ENCODE peak calls at places on chromosomes 2 and 18, in eight cellular contexts. Q, Y, W, E, L, T, B and P are unnamed samples. For H3K4me1, the result is how much of the 10 kb centered on the place peaks cover.

GRCh38 chr2:27182346-27182745 is 29.5 kb upstream of the ATRAID start:
- DNase-seq in E (no peak), T (no peak), W (no peak), L (no peak), Q (no peak), B (no peak), Y (no peak), P (no peak)

GRCh38 chr2:28142403-28142802 is 250.3 kb upstream of the FOSL2 start:
- DNase-seq in Y (no peak), L (no peak), B (no peak), Q (no peak), W (no peak), T (no peak), E (no peak), P (no peak)

GRCh38 chr18:63191413-63191812 is 128.2 kb downstream of the BCL2 start:
- DNase-seq in E (no peak), B (no peak), T (no peak), L (no peak), W (no peak), Q (no peak), Y (no peak), P (no peak)

GRCh38 chr2:157836531-157836930 is 39.6 kb downstream of the ACVR1 start:
- DNase-seq in Q (no peak), W (no peak), Y (no peak), E (no peak), B (no peak), T (no peak), L (no peak), P (no peak)

GRCh38 chr2:238548902-238549462 is 122.3 kb downstream of the ASB1 start:
- DNase-seq in E (no peak), Q (no peak), T (no peak), Y (no peak), B (no peak), L (no peak), W (no peak), P (no peak)

GRCh38 chr18:47997338-47997780 is 66.9 kb upstream of the SMAD2 start:
- DNase-seq in Y (no peak), B (no peak), Q (peak), E (peak), L (no peak), T (no peak), W (no peak), P (peak)

GRCh38 chr2:8721410-8721809 is 39.6 kb downstream of the ID2 start:
- DNase-seq in T (no peak), Q (no peak), L (no peak), Y (no peak), W (no peak), E (no peak), B (no peak), P (no peak)

GRCh38 chr2:72131916-72132841 is 15.5 kb downstream of the CYP26B1 start:
- DNase-seq in B (no peak), Y (no peak), T (peak), E (no peak), W (no peak), L (peak), Q (no peak), P (no peak)

GRCh38 chr2:132009874-132010521 is 151.8 kb downstream of the ANKRD30BL start:
- DNase-seq in E (no peak), T (no peak), L (no peak), Q (peak), B (no peak), W (no peak), Y (no peak), P (no peak)

GRCh38 chr18:37657413-37657965 is 91.9 kb upstream of the CELF4 start:
- DNase-seq in B (no peak), W (no peak), E (no peak), Y (no peak), T (no peak), L (no peak), Q (no peak), P (no peak)

GRCh38 chr18:37668971-37669747 is 103.6 kb upstream of the CELF4 start:
- DNase-seq in T (no peak), Y (no peak), E (no peak), W (no peak), B (no peak), L (no peak), Q (peak), P (no peak)

GRCh38 chr18:51342815-51343214 is 145.3 kb upstream of the MEX3C start:
- DNase-seq in B (no peak), W (no peak), E (no peak), T (no peak), L (no peak), Y (no peak), Q (no peak), P (no peak)

GRCh38 chr2:86011449-86011941 is 94.2 kb downstream of the POLR1A start:
- DNase-seq in Y (no peak), L (no peak), Q (no peak), T (no peak), B (peak), E (no peak), W (no peak), P (no peak)

GRCh38 chr2:16664809-16665745 is 557 bp downstream of the CYRIA start:
- DNase-seq in Y (peak), T (no peak), Q (peak), W (peak), B (peak), L (no peak), E (no peak), P (no peak)

GRCh38 chr2:106096446-106097369 is 97.4 kb downstream of the UXS1 start:
- DNase-seq in W (no peak), Q (no peak), E (no peak), L (no peak), Y (no peak), B (no peak), T (no peak), P (peak)

GRCh38 chr2:241344925-241345651 is 11.0 kb upstream of the FARP2 start:
- DNase-seq in L (no peak), Q (no peak), W (no peak), E (no peak), T (no peak), Y (no peak), B (no peak), P (no peak)
- H3K27ac ChIP-seq in L (no peak), Q (no peak), W (no peak), E (no peak), T (no peak), Y (no peak), B (no peak), P (no peak)

GRCh38 chr2:20391951-20392699 is 41.5 kb upstream of the PUM2 start:
- DNase-seq in E (peak), Q (no peak), W (no peak), Y (no peak), T (no peak), L (peak), B (no peak), P (no peak)
- H3K4me3 ChIP-seq in E (no peak), Q (no peak), W (no peak), Y (no peak), T (no peak), L (no peak), B (no peak), P (no peak)

GRCh38 chr2:207531024-207531411 is 1.3 kb downstream of the CREB1 start:
- DNase-seq in T (peak), Y (no peak), B (no peak), L (no peak), Q (no peak), E (no peak), W (no peak), P (no peak)

GRCh38 chr2:207530160-207531023 is 630 bp downstream of the CREB1 start:
- DNase-seq in W (peak), B (peak), L (peak), T (peak), Y (peak), E (peak), Q (peak), P (peak)

GRCh38 chr2:207534390-207534789 is 4.6 kb downstream of the CREB1 start:
- DNase-seq in L (no peak), Q (no peak), B (no peak), E (no peak), T (no peak), Y (no peak), W (no peak), P (no peak)

GRCh38 chr2:207533609-207534008 is 3.8 kb downstream of the CREB1 start:
- DNase-seq in B (no peak), L (no peak), Q (no peak), T (no peak), E (no peak), W (no peak), Y (no peak), P (no peak)

DNA sequence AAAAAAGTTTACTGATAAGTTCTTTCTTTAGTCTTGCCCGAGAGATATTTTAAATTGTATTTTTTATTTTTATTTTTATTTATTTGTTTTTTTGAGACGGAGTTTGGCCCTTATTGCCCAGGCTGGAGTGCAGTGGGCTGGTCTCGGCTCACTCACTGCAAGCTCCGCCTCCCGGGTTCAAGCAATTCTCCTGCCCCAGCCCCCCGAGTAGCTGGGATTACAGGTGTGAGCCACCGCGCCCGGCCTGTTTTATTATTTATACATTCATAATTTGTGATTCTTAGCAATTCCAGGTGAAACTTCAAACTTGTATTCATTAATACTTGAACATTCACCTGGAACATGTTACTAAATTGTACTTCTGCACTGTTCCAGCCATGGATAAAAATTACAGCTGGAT is 2.9 kb downstream of the CREB1 start:
- DNase-seq in L (peak), Y (no peak), Q (no peak), T (no peak), E (no peak), B (no peak), W (no peak), P (no peak)
- H3K4me1 ChIP-seq in L (under half), Y (under half), Q (half or more), T (half or more), E (under half), B (under half), W (under half), P (half or more)

GRCh38 chr2:239676716-239677454 is 276.1 kb upstream of the HDAC4 start:
- DNase-seq in B (no peak), Y (no peak), E (no peak), L (no peak), Q (no peak), T (no peak), W (no peak), P (no peak)
- H3K27ac ChIP-seq in B (no peak), Y (no peak), E (no peak), L (no peak), Q (no peak), T (no peak), W (no peak), P (no peak)

GRCh38 chr18:54958711-54959625 is at the start of gene CCDC68:
- DNase-seq in Y (no peak), W (peak), T (peak), B (no peak), E (peak), Q (peak), L (peak), P (no peak)
- H3K4me3 ChIP-seq in Y (peak), W (peak), T (peak), B (peak), E (peak), Q (peak), L (peak), P (no peak)

DNA sequence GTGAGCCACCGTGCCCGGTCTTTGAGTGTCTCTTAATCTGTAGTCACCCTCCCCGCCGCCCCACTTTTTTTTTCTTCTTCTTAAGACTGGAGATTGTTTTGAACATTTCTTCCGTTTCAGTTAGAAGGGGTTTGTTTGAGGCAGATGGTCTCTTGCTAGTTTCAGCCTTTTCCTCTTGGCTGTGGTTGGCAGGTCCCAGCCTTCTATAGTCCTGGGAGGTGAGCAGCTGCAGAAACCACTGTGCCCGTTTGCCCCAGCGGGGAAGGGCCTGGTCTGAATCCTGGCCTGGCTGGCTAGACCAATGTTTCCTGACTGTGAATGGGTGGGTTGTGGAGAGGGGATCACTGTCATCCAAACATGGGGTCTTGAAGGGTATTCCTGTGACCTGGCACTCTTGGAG is 30.1 kb upstream of the MCFD2 start:
- DNase-seq in E (no peak), Q (no peak), Y (no peak), T (no peak), L (no peak), W (no peak), B (no peak), P (peak)
- H3K4me1 ChIP-seq in E (under half), Q (under half), Y (under half), T (under half), L (under half), W (under half), B (under half), P (half or more)

GRCh38 chr2:133789743-133790142 is 221.5 kb upstream of the NCKAP5 start:
- DNase-seq in Y (no peak), W (no peak), B (no peak), T (no peak), E (no peak), L (no peak), Q (no peak), P (no peak)

GRCh38 chr2:133788391-133788790 is 220.1 kb upstream of the NCKAP5 start:
- DNase-seq in W (no peak), Y (no peak), L (no peak), T (no peak), B (no peak), Q (no peak), E (no peak), P (no peak)

GRCh38 chr2:133792223-133792622 is 224.0 kb upstream of the NCKAP5 start:
- DNase-seq in B (no peak), E (no peak), Q (no peak), L (no peak), W (no peak), Y (no peak), T (no peak), P (no peak)

GRCh38 chr2:133790706-133791105 is 222.4 kb upstream of the NCKAP5 start:
- DNase-seq in E (no peak), L (no peak), W (no peak), T (no peak), Y (no peak), Q (no peak), B (no peak), P (no peak)

DNA sequence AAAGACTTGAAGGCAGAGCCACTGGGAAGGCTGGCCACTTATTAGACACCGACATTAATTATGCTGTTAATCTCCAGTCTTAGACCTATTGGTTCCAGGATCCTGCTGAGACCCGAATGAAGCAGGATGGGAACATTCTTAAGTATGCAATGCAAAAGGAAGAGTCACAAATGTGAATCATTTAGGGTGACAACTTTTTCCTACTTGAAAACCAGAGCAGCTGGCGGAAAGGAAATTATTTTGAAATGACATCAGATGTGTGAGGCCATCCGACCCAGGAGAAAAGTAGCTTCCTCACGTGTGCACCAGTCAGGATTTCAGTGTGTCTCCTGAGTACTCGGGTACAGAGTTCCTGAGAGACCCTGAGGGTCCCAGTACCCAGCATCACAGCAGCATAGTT is 222.9 kb upstream of the NCKAP5 start:
- DNase-seq in Y (no peak), T (no peak), E (no peak), L (no peak), Q (no peak), B (no peak), W (no peak), P (no peak)
- H3K27ac ChIP-seq in Y (no peak), T (no peak), E (no peak), L (no peak), Q (no peak), B (no peak), W (no peak), P (no peak)

DNA sequence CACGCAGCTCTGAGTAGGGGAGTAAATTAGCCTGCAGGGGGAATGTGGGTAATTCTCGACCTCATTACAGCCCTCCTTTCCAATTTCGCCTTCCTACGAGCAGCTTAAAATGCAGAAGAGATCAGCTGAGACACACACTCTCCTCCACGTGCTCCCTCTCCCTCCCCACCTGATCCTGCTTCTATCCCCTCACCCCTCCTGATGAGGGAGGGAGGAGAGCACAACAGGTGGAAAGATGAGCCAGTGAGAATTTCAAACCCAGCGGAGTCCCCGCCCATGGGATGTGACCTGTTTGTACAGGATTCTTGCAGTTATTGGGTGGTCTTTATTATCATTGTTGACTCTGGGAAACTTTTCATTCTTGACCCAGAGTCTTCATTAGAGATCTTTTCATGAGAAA is 35.5 kb downstream of the DDX18 start:
- DNase-seq in T (no peak), Q (peak), E (no peak), Y (no peak), W (no peak), L (no peak), B (no peak), P (no peak)
- H3K4me3 ChIP-seq in T (no peak), Q (peak), E (no peak), Y (no peak), W (no peak), L (no peak), B (no peak), P (no peak)

GRCh38 chr18:58095655-58096054 is 51.6 kb downstream of the NEDD4L start:
- DNase-seq in L (no peak), T (no peak), B (no peak), Y (no peak), Q (no peak), W (no peak), E (no peak), P (no peak)
- H3K4me1 ChIP-seq in L (under half), T (under half), B (under half), Y (under half), Q (half or more), W (under half), E (under half), P (under half)

GRCh38 chr2:97660044-97660774 is 3.6 kb downstream of the ACTR1B start:
- DNase-seq in W (no peak), T (no peak), B (no peak), Y (no peak), Q (no peak), L (no peak), E (no peak), P (no peak)
- H3K27ac ChIP-seq in W (no peak), T (no peak), B (no peak), Y (no peak), Q (no peak), L (no peak), E (no peak), P (no peak)